ENCODE peak calls at places on chromosomes 13 and 19, in eight cellular contexts. One of them, this sample, is unnamed.

GRCh38 chr13:30141773-30142501 is 165.4 kb downstream of the KATNAL1 start:
- DNase-seq in IMR-90: no peak
- DNase-seq in SK-N-SH: no peak
- DNase-seq in hepatocyte: no peak
- DNase-seq in osteoblast: peak
- DNase-seq in GM23338: no peak
- DNase-seq in fibroblast of lung: no peak
- DNase-seq in PC-3: no peak
- DNase-seq in this sample: no peak

GRCh38 chr19:49891393-49891792 is 5.3 kb downstream of the IL4I1 start:
- DNase-seq in hepatocyte: no peak
- DNase-seq in fibroblast of lung: no peak
- DNase-seq in GM23338: no peak
- DNase-seq in SK-N-SH: no peak
- DNase-seq in IMR-90: no peak
- DNase-seq in osteoblast: no peak
- DNase-seq in PC-3: no peak
- DNase-seq in this sample: no peak

GRCh38 chr19:46015080-46015960 is 7.5 kb downstream of the PGLYRP1 start:
- DNase-seq in PC-3: no peak
- DNase-seq in GM23338: peak
- DNase-seq in IMR-90: no peak
- DNase-seq in SK-N-SH: peak
- DNase-seq in fibroblast of lung: peak
- DNase-seq in osteoblast: peak
- DNase-seq in hepatocyte: peak
- DNase-seq in this sample: peak

GRCh38 chr13:67008075-67008668 is 222.0 kb downstream of the PCDH9 start:
- DNase-seq in GM23338: no peak
- DNase-seq in hepatocyte: no peak
- DNase-seq in fibroblast of lung: no peak
- DNase-seq in SK-N-SH: no peak
- DNase-seq in IMR-90: no peak
- DNase-seq in PC-3: no peak
- DNase-seq in osteoblast: no peak
- DNase-seq in this sample: no peak

GRCh38 chr19:50639121-50640112 is at the start of gene SYT3:
- DNase-seq in osteoblast: peak
- DNase-seq in IMR-90: peak
- DNase-seq in GM23338: peak
- DNase-seq in hepatocyte: peak
- DNase-seq in PC-3: peak
- DNase-seq in SK-N-SH: peak
- DNase-seq in fibroblast of lung: peak
- DNase-seq in this sample: no peak

GRCh38 chr19:12133069-12133468 is 7.1 kb downstream of the ZNF20 start:
- DNase-seq in GM23338: peak
- DNase-seq in hepatocyte: no peak
- DNase-seq in IMR-90: no peak
- DNase-seq in PC-3: no peak
- DNase-seq in SK-N-SH: no peak
- DNase-seq in osteoblast: no peak
- DNase-seq in fibroblast of lung: peak
- DNase-seq in this sample: no peak

GRCh38 chr13:91399189-91400093 is 1.0 kb downstream of the GPC5 start:
- DNase-seq in GM23338: peak
- DNase-seq in hepatocyte: peak
- DNase-seq in IMR-90: no peak
- DNase-seq in osteoblast: no peak
- DNase-seq in PC-3: no peak
- DNase-seq in SK-N-SH: peak
- DNase-seq in fibroblast of lung: no peak
- DNase-seq in this sample: no peak

GRCh38 chr13:21326155-21327030 is 132.7 kb downstream of the ZDHHC20 start:
- DNase-seq in hepatocyte: peak
- DNase-seq in GM23338: peak
- DNase-seq in SK-N-SH: peak
- DNase-seq in osteoblast: peak
- DNase-seq in PC-3: no peak
- DNase-seq in fibroblast of lung: peak
- DNase-seq in IMR-90: peak
- DNase-seq in this sample: peak

GRCh38 chr19:660793-661426 is 2.1 kb downstream of the RNF126 start:
- DNase-seq in osteoblast: no peak
- DNase-seq in fibroblast of lung: no peak
- DNase-seq in hepatocyte: peak
- DNase-seq in GM23338: no peak
- DNase-seq in PC-3: no peak
- DNase-seq in SK-N-SH: no peak
- DNase-seq in IMR-90: no peak
- DNase-seq in this sample: no peak

GRCh38 chr13:46622918-46623256 is 69.9 kb downstream of the LRCH1 start:
- DNase-seq in osteoblast: no peak
- DNase-seq in IMR-90: peak
- DNase-seq in PC-3: peak
- DNase-seq in SK-N-SH: peak
- DNase-seq in fibroblast of lung: peak
- DNase-seq in hepatocyte: peak
- DNase-seq in GM23338: no peak
- DNase-seq in this sample: no peak

GRCh38 chr13:110474713-110475112 is 86.8 kb downstream of the RAB20 start:
- DNase-seq in GM23338: no peak
- DNase-seq in fibroblast of lung: no peak
- DNase-seq in hepatocyte: no peak
- DNase-seq in SK-N-SH: no peak
- DNase-seq in PC-3: no peak
- DNase-seq in IMR-90: peak
- DNase-seq in osteoblast: no peak
- DNase-seq in this sample: no peak

GRCh38 chr13:110477711-110478245 is 83.7 kb downstream of the RAB20 start:
- DNase-seq in fibroblast of lung: no peak
- DNase-seq in PC-3: no peak
- DNase-seq in osteoblast: no peak
- DNase-seq in IMR-90: no peak
- DNase-seq in GM23338: no peak
- DNase-seq in SK-N-SH: no peak
- DNase-seq in hepatocyte: no peak
- DNase-seq in this sample: no peak

GRCh38 chr13:110476220-110476617 is 85.3 kb downstream of the RAB20 start:
- DNase-seq in SK-N-SH: no peak
- DNase-seq in GM23338: no peak
- DNase-seq in PC-3: no peak
- DNase-seq in fibroblast of lung: no peak
- DNase-seq in IMR-90: no peak
- DNase-seq in osteoblast: no peak
- DNase-seq in hepatocyte: no peak
- DNase-seq in this sample: no peak

GRCh38 chr13:110475117-110475516 is 86.4 kb downstream of the RAB20 start:
- DNase-seq in fibroblast of lung: no peak
- DNase-seq in IMR-90: no peak
- DNase-seq in osteoblast: peak
- DNase-seq in hepatocyte: no peak
- DNase-seq in PC-3: no peak
- DNase-seq in SK-N-SH: no peak
- DNase-seq in GM23338: no peak
- DNase-seq in this sample: no peak

DNA sequence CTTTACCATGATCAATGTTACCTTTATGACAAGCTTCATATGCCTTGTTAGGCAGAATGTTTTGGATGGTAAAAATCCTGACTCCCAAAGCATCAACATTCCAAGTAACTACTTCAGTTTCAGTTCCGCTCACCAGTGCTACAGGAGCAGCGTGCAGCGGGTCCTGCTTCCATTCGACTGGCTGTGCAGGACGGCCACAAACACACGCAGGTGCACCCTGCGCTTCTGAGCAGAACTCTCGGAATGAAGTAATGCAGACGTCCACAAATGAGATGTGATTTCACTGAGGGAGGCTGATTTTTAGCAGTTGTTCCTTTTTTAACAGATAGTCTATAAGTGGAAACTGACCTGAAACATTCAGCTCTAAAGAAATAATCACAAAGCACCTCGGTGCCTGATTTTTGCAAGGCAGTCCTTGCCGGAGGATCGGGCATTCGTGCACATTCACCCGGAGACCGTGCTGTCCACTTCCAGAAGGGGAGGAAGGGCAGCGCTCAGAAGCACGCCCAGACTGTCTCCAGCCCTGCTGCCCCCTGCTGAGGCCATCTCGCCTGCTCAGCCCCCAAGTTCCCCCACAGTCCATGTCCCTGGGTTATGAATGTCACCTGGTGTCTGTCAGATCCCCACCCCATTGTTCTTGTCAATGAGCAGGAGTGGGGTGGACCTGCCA is 85.8 kb downstream of the RAB20 start:
- DNase-seq in SK-N-SH: no peak
- DNase-seq in GM23338: no peak
- DNase-seq in fibroblast of lung: no peak
- DNase-seq in hepatocyte: no peak
- DNase-seq in osteoblast: no peak
- DNase-seq in IMR-90: no peak
- DNase-seq in PC-3: no peak
- DNase-seq in this sample: no peak
- TF ChIP-seq CTCF in SK-N-SH: no peak
- TF ChIP-seq CTCF in GM23338: no peak
- TF ChIP-seq CTCF in fibroblast of lung: no peak
- TF ChIP-seq CTCF in hepatocyte: no peak
- TF ChIP-seq CTCF in osteoblast: no peak
- TF ChIP-seq CTCF in IMR-90: no peak
- TF ChIP-seq CTCF in PC-3: no peak
- TF ChIP-seq CTCF in this sample: no peak

GRCh38 chr13:82566864-82567263 is 1315.4 kb downstream of the SLITRK1 start:
- DNase-seq in IMR-90: no peak
- DNase-seq in fibroblast of lung: no peak
- DNase-seq in SK-N-SH: no peak
- DNase-seq in osteoblast: no peak
- DNase-seq in hepatocyte: no peak
- DNase-seq in GM23338: no peak
- DNase-seq in PC-3: no peak
- DNase-seq in this sample: no peak
- H2AFZ ChIP-seq in IMR-90: peak
- H2AFZ ChIP-seq in fibroblast of lung: no peak
- H2AFZ ChIP-seq in SK-N-SH: no peak
- H2AFZ ChIP-seq in osteoblast: no peak
- H2AFZ ChIP-seq in hepatocyte: no peak
- H2AFZ ChIP-seq in GM23338: no peak
- H2AFZ ChIP-seq in PC-3: no peak
- H2AFZ ChIP-seq in this sample: no peak

GRCh38 chr13:95226476-95226875 is 74.8 kb downstream of the ABCC4 start:
- DNase-seq in GM23338: no peak
- DNase-seq in IMR-90: no peak
- DNase-seq in fibroblast of lung: no peak
- DNase-seq in osteoblast: no peak
- DNase-seq in PC-3: no peak
- DNase-seq in hepatocyte: no peak
- DNase-seq in SK-N-SH: no peak
- DNase-seq in this sample: no peak
- TF ChIP-seq CTCF in GM23338: no peak
- TF ChIP-seq CTCF in IMR-90: no peak
- TF ChIP-seq CTCF in fibroblast of lung: no peak
- TF ChIP-seq CTCF in osteoblast: no peak
- TF ChIP-seq CTCF in PC-3: no peak
- TF ChIP-seq CTCF in hepatocyte: no peak
- TF ChIP-seq CTCF in SK-N-SH: no peak
- TF ChIP-seq CTCF in this sample: no peak

DNA sequence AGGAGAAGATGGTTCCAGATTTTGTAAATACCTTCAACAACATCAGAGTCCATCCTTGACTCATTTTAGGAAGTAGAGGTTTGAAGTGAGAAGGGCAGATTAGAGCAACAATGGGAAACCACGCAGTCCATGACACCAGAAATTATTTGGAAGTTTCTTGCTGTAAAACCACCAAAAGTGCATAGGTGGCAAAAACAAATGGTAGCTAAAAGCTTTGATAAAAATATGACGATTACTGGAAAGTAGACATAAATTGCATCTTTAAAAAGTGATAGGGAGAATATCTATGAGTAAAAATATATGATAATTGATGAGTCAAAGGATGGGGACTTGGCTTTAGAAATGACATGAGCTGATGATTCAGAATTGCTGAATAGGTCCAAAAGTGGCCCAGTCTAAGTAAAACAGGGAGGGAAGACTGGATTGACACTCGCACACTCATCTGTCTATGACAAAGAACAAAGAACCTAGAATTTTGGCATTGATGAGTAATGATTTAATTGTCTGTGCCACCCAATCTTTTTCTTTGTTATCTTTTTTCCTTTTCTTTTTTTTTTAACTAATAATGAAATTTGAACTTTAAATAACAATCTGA is 472.2 kb downstream of the MYO16 start:
- DNase-seq in osteoblast: no peak
- DNase-seq in PC-3: no peak
- DNase-seq in SK-N-SH: no peak
- DNase-seq in IMR-90: no peak
- DNase-seq in fibroblast of lung: peak
- DNase-seq in GM23338: no peak
- DNase-seq in hepatocyte: no peak
- DNase-seq in this sample: no peak
- H2AFZ ChIP-seq in osteoblast: no peak
- H2AFZ ChIP-seq in PC-3: no peak
- H2AFZ ChIP-seq in SK-N-SH: peak
- H2AFZ ChIP-seq in IMR-90: no peak
- H2AFZ ChIP-seq in fibroblast of lung: no peak
- H2AFZ ChIP-seq in GM23338: peak
- H2AFZ ChIP-seq in hepatocyte: no peak
- H2AFZ ChIP-seq in this sample: no peak

GRCh38 chr19:55173186-55173716 is 6.8 kb upstream of the DNAAF3 start:
- DNase-seq in SK-N-SH: no peak
- DNase-seq in PC-3: no peak
- DNase-seq in IMR-90: no peak
- DNase-seq in fibroblast of lung: no peak
- DNase-seq in GM23338: no peak
- DNase-seq in osteoblast: peak
- DNase-seq in hepatocyte: no peak
- DNase-seq in this sample: no peak

GRCh38 chr19:55172741-55173140 is 6.3 kb upstream of the DNAAF3 start:
- DNase-seq in IMR-90: peak
- DNase-seq in PC-3: peak
- DNase-seq in GM23338: no peak
- DNase-seq in SK-N-SH: no peak
- DNase-seq in hepatocyte: no peak
- DNase-seq in osteoblast: peak
- DNase-seq in fibroblast of lung: peak
- DNase-seq in this sample: no peak

GRCh38 chr19:55175117-55175867 is 4.8 kb downstream of the SYT5 start:
- DNase-seq in hepatocyte: no peak
- DNase-seq in PC-3: no peak
- DNase-seq in GM23338: peak
- DNase-seq in fibroblast of lung: no peak
- DNase-seq in IMR-90: no peak
- DNase-seq in osteoblast: peak
- DNase-seq in SK-N-SH: no peak
- DNase-seq in this sample: no peak

GRCh38 chr19:55174425-55175116 is 5.5 kb downstream of the SYT5 start:
- DNase-seq in GM23338: no peak
- DNase-seq in fibroblast of lung: no peak
- DNase-seq in hepatocyte: no peak
- DNase-seq in SK-N-SH: no peak
- DNase-seq in osteoblast: peak
- DNase-seq in PC-3: no peak
- DNase-seq in IMR-90: no peak
- DNase-seq in this sample: no peak

GRCh38 chr19:55173717-55174409 is 6.2 kb downstream of the SYT5 start:
- DNase-seq in osteoblast: peak
- DNase-seq in SK-N-SH: peak
- DNase-seq in GM23338: peak
- DNase-seq in fibroblast of lung: peak
- DNase-seq in hepatocyte: peak
- DNase-seq in IMR-90: peak
- DNase-seq in PC-3: peak
- DNase-seq in this sample: peak
- TF ChIP-seq CTCF in osteoblast: no peak
- TF ChIP-seq CTCF in SK-N-SH: no peak
- TF ChIP-seq CTCF in GM23338: no peak
- TF ChIP-seq CTCF in fibroblast of lung: no peak
- TF ChIP-seq CTCF in hepatocyte: no peak
- TF ChIP-seq CTCF in IMR-90: no peak
- TF ChIP-seq CTCF in PC-3: no peak
- TF ChIP-seq CTCF in this sample: no peak

This sample was measured in PC-9.